ENCODE peak calls at places on chromosomes 6 and 20, in four cellular contexts. S is GM12878, F is HepG2, J is H1. Y is an unnamed sample.

GRCh38 chr20:17376031-17376430 is 149.2 kb downstream of the PCSK2 start:
- DNase-seq in F (no peak), S (no peak), J (no peak), Y (no peak)

GRCh38 chr6:32666420-32667300 is at the start of gene HLA-DQB1:
- DNase-seq in F (peak; percentile 22), S (peak; percentile 77), J (no peak), Y (no peak)

GRCh38 chr20:44018684-44019637 is 104.3 kb downstream of the TOX2 start:
- DNase-seq in F (no peak), S (no peak), J (no peak), Y (no peak)

GRCh38 chr20:9200196-9200595 is 131.3 kb downstream of the PLCB4 start:
- DNase-seq in F (no peak), S (no peak), J (no peak), Y (no peak)

GRCh38 chr6:139149383-139149782 is 14.5 kb downstream of the HECA start:
- DNase-seq in J (no peak), F (no peak), S (no peak), Y (no peak)

GRCh38 chr6:38871745-38872568 is 156.8 kb downstream of the DNAH8 start:
- DNase-seq in F (peak; percentile 41), J (peak; percentile 39), S (no peak), Y (peak; percentile 32)

GRCh38 chr6:159836294-159837140 is 36.4 kb downstream of the PNLDC1 start:
- DNase-seq in J (no peak), F (no peak), S (no peak), Y (no peak)

GRCh38 chr20:4064118-4064962 is 49.0 kb upstream of the RNF24 start:
- DNase-seq in S (no peak), J (no peak), F (no peak), Y (no peak)

GRCh38 chr6:16505711-16506362 is 255.4 kb downstream of the ATXN1 start:
- DNase-seq in F (no peak), S (no peak), J (no peak), Y (no peak)

GRCh38 chr6:21305827-21306469 is 287.6 kb upstream of the SOX4 start:
- DNase-seq in J (no peak), F (peak; percentile 70), S (no peak), Y (no peak)

GRCh38 chr20:44646023-44646640 is 5.4 kb downstream of the ADA start:
- DNase-seq in S (peak; percentile 90), F (no peak), J (no peak), Y (no peak)

GRCh38 chr20:33909331-33909921 is 84.3 kb upstream of the RALY start:
- DNase-seq in F (peak; percentile 99), S (no peak), J (no peak), Y (peak; percentile 32)

GRCh38 chr6:125746731-125747588 is 2.5 kb upstream of the HEY2 start:
- DNase-seq in S (no peak), J (peak; percentile 64), F (peak; percentile 59), Y (peak; percentile 71)

GRCh38 chr6:13355969-13356368 is 27.6 kb upstream of the TBC1D7 start:
- DNase-seq in J (no peak), F (no peak), S (peak; percentile 92), Y (no peak)

GRCh38 chr6:129030231-129030630 is 147.3 kb downstream of the LAMA2 start:
- DNase-seq in J (no peak), S (no peak), F (no peak), Y (no peak)

GRCh38 chr6:30212865-30213653 is at the start of gene TRIM26:
- DNase-seq in J (peak; percentile 89), S (peak; percentile 89), F (peak; percentile 97), Y (peak; percentile 87)

GRCh38 chr6:125787791-125788190 is 3.0 kb upstream of the NCOA7 start:
- DNase-seq in J (no peak), F (no peak), S (no peak), Y (no peak)

GRCh38 chr20:49976542-49976941 is 6.2 kb upstream of the SNAI1 start:
- DNase-seq in J (no peak), F (peak; percentile 90), S (no peak), Y (no peak)

GRCh38 chr20:48704761-48705160 is 123.0 kb downstream of the PREX1 start:
- DNase-seq in F (no peak), J (no peak), S (no peak), Y (no peak)

GRCh38 chr6:10461850-10462249 is 47.0 kb upstream of the TFAP2A start:
- DNase-seq in S (no peak), J (no peak), F (no peak), Y (no peak)

GRCh38 chr6:31927868-31928671 is 553 bp downstream of the C2 start:
- DNase-seq in S (no peak), F (no peak), J (no peak), Y (no peak)

GRCh38 chr20:30816182-30816645 is 441.2 kb upstream of the DEFB115 start:
- DNase-seq in J (no peak), S (no peak), F (no peak), Y (no peak)

GRCh38 chr6:42551202-42551601 is 12.6 kb upstream of the UBR2 start:
- DNase-seq in J (no peak), S (no peak), F (no peak), Y (no peak)

GRCh38 chr6:84618836-84619235 is 145.6 kb downstream of the TBX18 start:
- DNase-seq in F (no peak), J (no peak), S (no peak), Y (peak; percentile 30)

GRCh38 chr20:37729909-37730308 is 36.1 kb downstream of the CTNNBL1 start:
- DNase-seq in F (no peak), S (no peak), J (no peak), Y (no peak)

GRCh38 chr20:137668-138131 is 4.7 kb upstream of the DEFB126 start:
- DNase-seq in F (peak; percentile 54), S (no peak), J (no peak), Y (no peak)

DNA sequence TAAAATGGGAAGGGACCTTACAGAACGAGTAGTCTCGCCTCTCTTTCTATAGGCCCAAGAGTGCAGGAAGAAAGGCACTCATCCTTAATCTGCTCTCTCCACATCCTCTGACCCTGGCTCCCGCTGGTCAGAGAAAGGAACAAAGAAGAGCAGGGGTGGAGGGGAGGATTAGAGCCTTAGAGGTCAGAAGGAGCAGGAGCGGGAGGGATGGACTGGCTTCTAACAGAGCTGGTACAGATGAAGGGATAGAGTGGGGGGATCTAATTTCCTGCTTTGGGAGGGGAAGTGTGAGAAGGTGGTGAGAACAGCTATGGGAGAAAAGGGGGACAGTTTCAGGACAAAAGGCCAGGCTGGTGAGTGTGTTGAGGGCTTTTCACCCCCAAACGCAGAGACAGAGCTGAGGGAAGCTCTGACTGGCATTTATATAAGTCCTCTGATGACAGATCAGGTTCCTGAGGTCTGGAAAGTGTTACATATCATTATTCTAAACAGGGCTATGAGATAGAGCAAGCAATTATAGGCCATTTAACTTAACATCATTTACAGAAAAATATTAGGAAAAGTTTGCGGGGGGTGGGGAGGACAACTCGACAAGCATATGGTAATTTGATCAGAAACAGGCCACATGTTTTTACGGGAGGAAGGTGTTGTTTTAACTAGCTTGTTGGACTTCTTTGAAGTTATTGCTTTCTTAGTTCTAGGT is 111.1 kb downstream of the FOXC1 start:
- DNase-seq in S (no peak), F (no peak), J (no peak), Y (peak; percentile 36)
- TF ChIP-seq YY1 in S (no peak), F (no peak), J (no peak), Y (no peak)

GRCh38 chr6:18212231-18212630 is 52.1 kb downstream of the DEK start:
- DNase-seq in J (no peak), S (no peak), F (no peak), Y (no peak)

GRCh38 chr6:18209539-18210197 is 54.4 kb downstream of the KDM1B start:
- DNase-seq in S (no peak), J (no peak), F (peak; percentile 49), Y (no peak)

GRCh38 chr6:18213439-18213838 is 50.9 kb downstream of the DEK start:
- DNase-seq in J (no peak), S (no peak), F (no peak), Y (no peak)

GRCh38 chr6:18210707-18211106 is 53.6 kb downstream of the DEK start:
- DNase-seq in J (no peak), S (no peak), F (no peak), Y (no peak)

GRCh38 chr6:18211338-18211737 is 53.0 kb downstream of the DEK start:
- DNase-seq in F (no peak), J (no peak), S (peak; percentile 91), Y (no peak)
- TF ChIP-seq ZNF274 in F (no peak), J (no peak), S (no peak), Y (no peak)

GRCh38 chr6:23175391-23175790 is 606.0 kb downstream of the HDGFL1 start:
- DNase-seq in S (no peak), J (no peak), F (no peak), Y (no peak)

GRCh38 chr6:23170044-23170443 is 600.7 kb downstream of the HDGFL1 start:
- DNase-seq in S (no peak), J (no peak), F (no peak), Y (no peak)

GRCh38 chr6:23176471-23176870 is 607.1 kb downstream of the HDGFL1 start:
- DNase-seq in S (no peak), F (no peak), J (no peak), Y (no peak)

GRCh38 chr6:23174781-23175361 is 605.5 kb downstream of the HDGFL1 start:
- DNase-seq in S (no peak), J (no peak), F (no peak), Y (no peak)

DNA sequence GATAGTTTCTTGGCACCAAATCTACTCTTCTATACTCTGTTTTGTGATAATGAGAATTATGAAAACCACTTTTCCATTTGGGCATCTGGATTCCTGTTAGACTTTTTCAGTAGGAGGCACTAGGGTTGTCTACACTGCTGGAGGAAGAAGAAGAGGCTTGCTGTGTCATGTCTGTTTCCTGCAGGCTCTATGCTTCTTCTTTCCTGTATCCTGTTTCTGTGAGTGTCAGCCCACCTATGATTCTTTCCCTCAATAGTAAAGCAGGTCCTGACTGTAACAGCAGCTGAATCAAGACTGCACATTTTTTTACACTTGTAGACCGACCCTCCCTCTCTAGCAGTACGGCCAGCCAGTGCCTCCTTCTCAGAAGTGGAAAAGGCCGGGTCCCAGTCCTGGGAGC is 603.9 kb downstream of the HDGFL1 start:
- DNase-seq in S (no peak), F (no peak), J (no peak), Y (no peak)
- TF ChIP-seq SUZ12 in S (no peak), F (no peak), J (no peak), Y (no peak)

GRCh38 chr20:62363920-62364851 is 2.9 kb downstream of the LAMA5 start:
- DNase-seq in J (no peak), F (no peak), S (no peak), Y (no peak)

GRCh38 chr20:62367136-62367482 is at the start of gene LAMA5:
- DNase-seq in S (no peak), J (no peak), F (peak; percentile 55), Y (no peak)

GRCh38 chr20:62364911-62365736 is 2.0 kb downstream of the LAMA5 start:
- DNase-seq in J (no peak), S (no peak), F (no peak), Y (no peak)

GRCh38 chr20:62366370-62367135 is 559 bp downstream of the LAMA5 start:
- DNase-seq in S (no peak), F (peak; percentile 61), J (peak; percentile 58), Y (no peak)

DNA sequence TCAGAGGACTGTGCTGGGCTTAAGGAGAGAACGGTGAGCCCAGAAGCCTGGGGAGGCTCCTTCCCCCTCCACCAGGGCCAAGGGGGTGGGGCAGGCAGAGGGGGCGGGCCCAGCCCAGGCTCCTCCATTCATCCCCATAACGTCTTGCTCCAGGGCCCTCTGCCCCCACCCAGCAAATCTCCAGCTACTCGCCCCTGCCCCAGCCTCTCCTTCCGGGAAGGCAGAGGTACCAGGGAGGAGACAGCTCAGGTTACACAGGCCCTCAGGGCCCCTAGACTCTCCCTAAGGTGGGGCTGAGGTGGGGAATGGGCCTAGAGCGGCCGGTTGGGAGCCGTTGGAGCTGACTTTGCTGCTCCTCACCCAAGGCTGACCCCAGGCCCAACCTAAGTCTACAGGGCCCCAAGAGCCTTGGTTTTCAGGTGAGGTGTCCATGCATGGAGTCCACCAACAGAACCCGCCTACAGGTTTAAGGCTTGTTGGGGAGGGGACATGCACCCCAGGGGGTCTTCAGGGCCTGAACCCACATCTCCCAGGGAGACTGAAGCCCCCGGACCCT is 1.2 kb downstream of the LAMA5 start:
- DNase-seq in J (no peak), F (no peak), S (no peak), Y (no peak)
- TF ChIP-seq YY1 in J (no peak), F (no peak), S (no peak), Y (no peak)

Y was measured in NT2/D1.